ENCODE peak calls at places on chromosomes 12 and 14, in eight cellular contexts. One of them, this sample, is unnamed. For H3K36me3 and H3K9me3, the result is how much of the 10 kb centered on the place peaks cover.

GRCh38 chr12:6551496-6552139 is 4.2 kb downstream of the IFFO1 start:
- DNase-seq in astrocyte: peak
- DNase-seq in ovary: no peak
- DNase-seq in breast epithelium: no peak
- DNase-seq in upper lobe of right lung: no peak
- DNase-seq in body of pancreas: no peak
- DNase-seq in pancreas: no peak
- DNase-seq in PC-3: no peak
- DNase-seq in this sample: no peak

GRCh38 chr12:125356111-125356510 is 290.9 kb downstream of the AACS start:
- DNase-seq in astrocyte: no peak
- DNase-seq in ovary: no peak
- DNase-seq in breast epithelium: no peak
- DNase-seq in upper lobe of right lung: no peak
- DNase-seq in body of pancreas: no peak
- DNase-seq in pancreas: no peak
- DNase-seq in PC-3: no peak
- DNase-seq in this sample: peak

GRCh38 chr14:69214376-69214775 is 23.1 kb downstream of the EXD2 start:
- DNase-seq in astrocyte: no peak
- DNase-seq in ovary: no peak
- DNase-seq in breast epithelium: no peak
- DNase-seq in upper lobe of right lung: no peak
- DNase-seq in body of pancreas: no peak
- DNase-seq in pancreas: no peak
- DNase-seq in PC-3: peak
- DNase-seq in this sample: no peak

GRCh38 chr12:57236925-57237652 is 7.6 kb downstream of the SHMT2 start:
- DNase-seq in astrocyte: no peak
- DNase-seq in ovary: no peak
- DNase-seq in breast epithelium: no peak
- DNase-seq in upper lobe of right lung: no peak
- DNase-seq in body of pancreas: no peak
- DNase-seq in pancreas: no peak
- DNase-seq in PC-3: no peak
- DNase-seq in this sample: no peak

GRCh38 chr12:103768467-103769123 is 72.4 kb downstream of the NT5DC3 start:
- DNase-seq in astrocyte: no peak
- DNase-seq in ovary: no peak
- DNase-seq in breast epithelium: no peak
- DNase-seq in upper lobe of right lung: no peak
- DNase-seq in body of pancreas: no peak
- DNase-seq in pancreas: no peak
- DNase-seq in PC-3: peak
- DNase-seq in this sample: no peak

GRCh38 chr12:16300222-16300621 is 22.7 kb upstream of the SLC15A5 start:
- DNase-seq in astrocyte: peak
- DNase-seq in ovary: no peak
- DNase-seq in breast epithelium: no peak
- DNase-seq in upper lobe of right lung: no peak
- DNase-seq in body of pancreas: no peak
- DNase-seq in pancreas: no peak
- DNase-seq in PC-3: no peak
- DNase-seq in this sample: no peak

GRCh38 chr14:61864329-61864898 is 102.2 kb downstream of the SNAPC1 start:
- DNase-seq in astrocyte: no peak
- DNase-seq in ovary: no peak
- DNase-seq in breast epithelium: no peak
- DNase-seq in upper lobe of right lung: no peak
- DNase-seq in body of pancreas: no peak
- DNase-seq in pancreas: no peak
- DNase-seq in PC-3: no peak
- DNase-seq in this sample: no peak

GRCh38 chr12:27081668-27082091 is 698 bp downstream of the C12orf71 start:
- DNase-seq in astrocyte: no peak
- DNase-seq in ovary: no peak
- DNase-seq in breast epithelium: no peak
- DNase-seq in upper lobe of right lung: no peak
- DNase-seq in body of pancreas: no peak
- DNase-seq in pancreas: no peak
- DNase-seq in PC-3: peak
- DNase-seq in this sample: no peak

GRCh38 chr12:56719056-56719455 is 6.0 kb downstream of the NACA start:
- DNase-seq in astrocyte: no peak
- DNase-seq in ovary: no peak
- DNase-seq in breast epithelium: no peak
- DNase-seq in upper lobe of right lung: no peak
- DNase-seq in body of pancreas: no peak
- DNase-seq in pancreas: no peak
- DNase-seq in PC-3: no peak
- DNase-seq in this sample: no peak

DNA sequence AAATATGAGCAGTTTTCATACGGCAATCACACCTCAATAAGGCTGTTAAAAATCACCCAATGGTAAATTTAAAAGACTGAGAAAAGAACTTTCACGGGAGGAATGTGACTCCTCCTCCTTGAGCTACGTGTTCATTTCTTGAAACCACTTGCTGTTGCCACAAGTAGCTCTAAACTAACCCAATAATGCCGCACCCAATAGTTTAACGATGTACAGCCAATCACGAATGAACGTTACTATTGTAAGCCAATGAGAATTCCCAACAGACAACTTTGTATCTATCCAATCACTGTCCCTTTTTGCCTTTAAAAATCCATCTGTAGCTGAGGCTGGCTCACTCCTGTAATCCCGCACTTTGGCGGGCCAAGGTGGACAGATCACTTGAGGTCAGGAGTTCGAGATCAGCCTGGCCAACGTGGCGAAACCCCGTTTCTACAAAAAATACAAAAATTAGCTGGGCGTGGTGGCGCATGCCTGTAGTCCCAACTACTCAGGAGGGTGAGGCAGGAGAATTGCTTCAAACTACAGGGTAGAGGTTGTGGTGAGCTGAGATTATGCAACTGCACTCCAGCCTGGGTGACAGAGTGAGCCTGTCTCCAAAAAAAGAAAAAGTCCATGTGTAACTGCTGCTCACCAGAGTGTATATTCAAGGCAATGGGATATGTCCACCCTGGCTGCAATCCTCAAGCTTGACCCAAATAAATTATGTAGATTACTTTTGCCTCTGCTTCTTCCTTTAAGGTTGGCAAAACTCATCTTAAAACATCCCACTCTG is 24.4 kb upstream of the BTBD6 start:
- DNase-seq in astrocyte: no peak
- DNase-seq in ovary: no peak
- DNase-seq in breast epithelium: no peak
- DNase-seq in upper lobe of right lung: no peak
- DNase-seq in body of pancreas: no peak
- DNase-seq in pancreas: peak
- DNase-seq in PC-3: no peak
- DNase-seq in this sample: no peak
- H3K36me3 ChIP-seq in astrocyte: under half
- H3K36me3 ChIP-seq in ovary: under half
- H3K36me3 ChIP-seq in breast epithelium: under half
- H3K36me3 ChIP-seq in upper lobe of right lung: half or more
- H3K36me3 ChIP-seq in body of pancreas: under half
- H3K36me3 ChIP-seq in pancreas: under half
- H3K36me3 ChIP-seq in PC-3: under half
- H3K36me3 ChIP-seq in this sample: half or more

DNA sequence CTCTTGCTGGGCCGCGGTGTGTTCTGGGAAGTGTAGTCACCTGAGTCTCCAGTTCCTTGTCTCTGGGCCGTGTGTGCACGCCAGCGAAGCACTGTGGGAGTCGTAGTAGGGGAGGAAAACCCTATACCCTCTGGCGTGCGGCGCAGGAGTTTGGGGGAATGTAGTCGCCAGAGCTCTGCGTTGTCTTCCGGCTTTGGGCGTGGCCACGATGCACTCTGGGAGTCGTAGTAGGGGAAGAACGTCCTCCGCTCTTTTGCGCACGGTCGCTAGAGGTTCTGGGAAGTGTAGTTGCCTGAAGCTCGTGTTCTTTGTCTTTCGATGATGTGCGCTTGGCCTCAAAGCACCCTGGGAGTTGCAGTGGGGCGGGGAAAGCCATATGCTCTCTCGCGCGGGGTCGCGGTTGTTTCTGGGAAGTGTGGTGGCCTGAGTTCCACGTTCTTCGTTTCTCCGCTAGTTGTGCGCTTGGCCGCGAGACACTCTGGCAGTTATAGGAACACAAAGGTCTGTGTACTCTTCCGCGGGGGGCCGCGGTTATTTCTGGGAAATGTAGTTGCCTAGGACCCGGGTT is 588 bp upstream of the ZNF140 start:
- DNase-seq in astrocyte: peak
- DNase-seq in ovary: peak
- DNase-seq in breast epithelium: peak
- DNase-seq in upper lobe of right lung: peak
- DNase-seq in body of pancreas: peak
- DNase-seq in pancreas: peak
- DNase-seq in PC-3: peak
- DNase-seq in this sample: peak
- H3K9me3 ChIP-seq in astrocyte: under half
- H3K9me3 ChIP-seq in ovary: under half
- H3K9me3 ChIP-seq in breast epithelium: half or more
- H3K9me3 ChIP-seq in upper lobe of right lung: half or more
- H3K9me3 ChIP-seq in body of pancreas: under half
- H3K9me3 ChIP-seq in pancreas: under half
- H3K9me3 ChIP-seq in PC-3: under half
- H3K9me3 ChIP-seq in this sample: half or more

DNA sequence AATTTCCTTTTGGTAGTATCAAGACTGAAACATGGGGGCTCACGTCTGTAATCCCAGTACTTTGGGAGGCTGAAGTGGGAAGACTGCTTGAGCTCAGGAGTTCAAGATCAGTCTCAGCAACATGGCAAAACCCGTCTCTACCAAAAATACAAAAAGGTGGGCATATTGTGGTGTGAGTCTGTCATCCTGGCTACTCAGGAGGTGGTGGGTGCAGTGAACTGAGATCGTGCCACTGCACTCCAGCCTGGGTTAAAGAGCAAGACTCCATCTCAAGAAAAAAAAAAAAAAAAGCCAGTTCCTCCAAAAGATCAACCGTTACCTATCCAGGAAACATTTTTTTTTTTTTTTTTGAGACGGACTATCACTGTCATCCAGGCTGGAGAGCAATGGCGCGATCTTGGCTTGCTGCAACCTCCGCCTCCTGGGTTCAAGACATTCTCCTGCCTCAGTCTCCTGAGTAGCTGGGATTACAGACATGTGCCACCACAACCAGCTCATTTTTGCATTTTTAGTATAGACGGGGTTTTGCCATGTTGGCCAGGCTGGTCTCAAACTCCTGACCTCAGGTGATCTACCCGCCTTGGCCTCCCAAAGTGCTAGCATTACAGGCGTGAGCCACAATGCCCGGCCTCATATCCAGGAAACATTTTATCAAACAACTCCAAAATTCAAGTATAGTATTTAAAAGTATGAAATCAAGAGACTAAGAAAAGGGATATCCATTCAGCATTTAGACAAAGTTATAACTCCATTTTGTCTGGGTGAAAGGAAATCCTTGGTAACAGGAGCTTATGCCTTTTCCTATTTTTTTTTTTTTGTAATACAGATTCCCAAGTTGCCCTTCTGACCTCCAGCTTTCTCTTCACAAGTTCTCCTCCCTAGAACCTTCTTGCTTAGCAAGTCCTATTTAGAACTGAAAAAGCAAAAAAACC is 3.4 kb downstream of the ACIN1 start:
- DNase-seq in astrocyte: no peak
- DNase-seq in ovary: no peak
- DNase-seq in breast epithelium: no peak
- DNase-seq in upper lobe of right lung: no peak
- DNase-seq in body of pancreas: no peak
- DNase-seq in pancreas: no peak
- DNase-seq in PC-3: no peak
- DNase-seq in this sample: peak
- H3K36me3 ChIP-seq in astrocyte: under half
- H3K36me3 ChIP-seq in ovary: under half
- H3K36me3 ChIP-seq in breast epithelium: under half
- H3K36me3 ChIP-seq in upper lobe of right lung: half or more
- H3K36me3 ChIP-seq in body of pancreas: under half
- H3K36me3 ChIP-seq in pancreas: under half
- H3K36me3 ChIP-seq in PC-3: half or more
- H3K36me3 ChIP-seq in this sample: half or more

DNA sequence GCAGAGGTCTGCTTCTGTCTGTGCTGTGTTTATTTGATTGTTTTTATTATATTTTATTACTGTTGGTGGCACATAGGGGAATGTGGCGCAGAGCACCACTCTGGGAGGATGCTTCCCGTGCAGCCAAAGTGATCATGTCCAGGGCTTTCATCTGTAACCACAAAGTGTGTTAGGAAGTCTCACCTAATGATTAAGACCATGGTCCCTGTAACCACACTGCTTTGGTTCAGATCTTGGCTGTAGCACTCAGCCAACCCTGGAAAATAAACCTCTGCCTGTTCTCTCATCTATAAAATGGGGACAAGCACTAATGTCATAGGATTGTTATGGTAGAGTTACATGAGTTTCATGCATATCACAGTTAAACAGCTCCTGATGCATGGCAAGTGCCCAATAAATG is 1.9 kb downstream of the RESF1 start:
- DNase-seq in astrocyte: no peak
- DNase-seq in ovary: no peak
- DNase-seq in breast epithelium: no peak
- DNase-seq in upper lobe of right lung: no peak
- DNase-seq in body of pancreas: no peak
- DNase-seq in pancreas: no peak
- DNase-seq in PC-3: no peak
- DNase-seq in this sample: no peak
- H3K9me3 ChIP-seq in astrocyte: under half
- H3K9me3 ChIP-seq in ovary: under half
- H3K9me3 ChIP-seq in breast epithelium: under half
- H3K9me3 ChIP-seq in upper lobe of right lung: under half
- H3K9me3 ChIP-seq in body of pancreas: under half
- H3K9me3 ChIP-seq in pancreas: under half
- H3K9me3 ChIP-seq in PC-3: under half
- H3K9me3 ChIP-seq in this sample: under half

DNA sequence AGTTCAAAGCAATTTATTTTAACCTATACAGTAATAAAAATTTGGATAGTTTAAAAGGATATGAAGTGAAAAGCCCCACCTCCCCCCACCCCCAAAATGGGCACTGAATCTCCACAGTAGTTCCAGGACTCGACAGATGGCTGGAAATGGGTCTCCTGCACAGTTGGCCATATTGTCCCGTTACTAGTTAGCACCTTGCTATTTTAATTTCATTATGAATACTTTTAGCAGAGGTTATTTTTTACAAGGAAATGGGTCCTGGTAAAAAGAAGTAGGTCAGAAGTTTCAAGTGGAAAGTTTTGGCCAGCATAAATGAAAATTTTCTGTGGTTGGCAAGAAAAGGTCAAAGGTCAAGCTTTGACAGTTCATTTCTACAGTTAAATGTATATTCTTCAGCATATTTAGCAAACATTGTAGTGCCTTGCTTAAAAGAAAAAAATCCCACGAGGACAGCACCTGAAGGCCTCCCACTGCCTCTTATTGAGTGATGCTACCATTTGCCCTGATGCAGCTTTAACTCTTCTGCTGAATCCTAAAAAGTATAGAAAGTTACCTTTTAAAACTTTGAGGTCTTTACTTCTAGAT is 28.3 kb downstream of the MTHFD1 start:
- DNase-seq in astrocyte: no peak
- DNase-seq in ovary: no peak
- DNase-seq in breast epithelium: no peak
- DNase-seq in upper lobe of right lung: no peak
- DNase-seq in body of pancreas: no peak
- DNase-seq in pancreas: no peak
- DNase-seq in PC-3: no peak
- DNase-seq in this sample: no peak
- H3K36me3 ChIP-seq in astrocyte: under half
- H3K36me3 ChIP-seq in ovary: under half
- H3K36me3 ChIP-seq in breast epithelium: under half
- H3K36me3 ChIP-seq in upper lobe of right lung: half or more
- H3K36me3 ChIP-seq in body of pancreas: under half
- H3K36me3 ChIP-seq in pancreas: under half
- H3K36me3 ChIP-seq in PC-3: half or more
- H3K36me3 ChIP-seq in this sample: under half